ENCODE peak calls at places on chromosome 16, in six cellular contexts. U is psoas muscle, D is esophagus muscularis mucosa, Y is stomach, E is ovary, P is hepatocyte. W is an unnamed sample.

GRCh38 chr16:12091569-12092346 is 115.2 kb downstream of the SNX29 start:
- DNase-seq in U (no peak), D (no peak), Y (no peak), E (no peak), P (no peak), W (no peak)

GRCh38 chr16:54431997-54432367 is 145.4 kb upstream of the IRX3 start:
- DNase-seq in U (no peak), D (no peak), Y (no peak), E (no peak), P (no peak), W (no peak)

GRCh38 chr16:22284637-22285515 is 12.3 kb upstream of the POLR3E start:
- DNase-seq in U (no peak), D (no peak), Y (no peak), E (no peak), P (no peak), W (no peak)

GRCh38 chr16:27305839-27306442 is 7.8 kb upstream of the IL4R start:
- DNase-seq in U (no peak), D (no peak), Y (no peak), E (no peak), P (no peak), W (no peak)

GRCh38 chr16:12084436-12084835 is 107.9 kb downstream of the SNX29 start:
- DNase-seq in U (no peak), D (no peak), Y (no peak), E (no peak), P (no peak), W (no peak)

GRCh38 chr16:19717319-19717718 is 708 bp downstream of the KNOP1 start:
- DNase-seq in U (no peak), D (no peak), Y (no peak), E (no peak), P (no peak), W (no peak)

GRCh38 chr16:55557186-55557585 is 9.3 kb upstream of the CAPNS2 start:
- DNase-seq in U (no peak), D (no peak), Y (no peak), E (no peak), P (no peak), W (no peak)

GRCh38 chr16:4832698-4833343 is 14.3 kb downstream of the GLYR1 start:
- DNase-seq in U (no peak), D (no peak), Y (no peak), E (no peak), P (no peak), W (no peak)

GRCh38 chr16:4194661-4195060 is 47.2 kb downstream of the SRL start:
- DNase-seq in U (no peak), D (no peak), Y (no peak), E (no peak), P (no peak), W (peak; percentile 13)

GRCh38 chr16:12290868-12291267 is 314.3 kb downstream of the SNX29 start:
- DNase-seq in U (no peak), D (no peak), Y (no peak), E (no peak), P (no peak), W (no peak)

GRCh38 chr16:66619534-66620418 is 15.3 kb downstream of the CMTM3 start:
- DNase-seq in U (no peak), D (no peak), Y (no peak), E (no peak), P (no peak), W (no peak)

GRCh38 chr16:70789231-70789926 is 11.6 kb downstream of the VAC14 start:
- DNase-seq in U (peak; percentile 52), D (peak; percentile 93), Y (peak; percentile 47), E (peak; percentile 83), P (peak; percentile 32), W (no peak)

GRCh38 chr16:56999409-57000270 is 10.3 kb downstream of the NLRC5 start:
- DNase-seq in U (no peak), D (no peak), Y (peak; percentile 43), E (no peak), P (no peak), W (no peak)

GRCh38 chr16:71600822-71601221 is 23.9 kb upstream of the TAT start:
- DNase-seq in U (no peak), D (no peak), Y (no peak), E (no peak), P (no peak), W (no peak)

DNA sequence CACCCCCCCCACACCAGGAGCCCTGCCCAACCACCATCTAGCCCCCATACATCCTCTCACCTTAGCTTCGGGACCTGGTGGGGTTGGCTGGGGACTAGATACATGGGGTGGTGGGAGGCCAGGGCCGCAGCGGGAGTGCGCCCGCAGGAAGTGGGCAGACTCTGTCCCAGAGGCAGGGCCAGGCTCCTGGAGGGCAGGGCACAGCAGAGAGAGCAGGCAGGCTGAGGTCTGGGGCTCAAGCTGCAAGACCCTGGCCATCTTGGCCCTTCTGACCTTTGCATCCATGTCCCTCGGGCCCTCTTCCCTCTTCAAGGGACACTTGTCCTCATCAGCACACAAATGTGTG is 2.7 kb downstream of the ENKD1 start:
- DNase-seq in U (no peak), D (no peak), Y (no peak), E (no peak), P (no peak), W (peak; percentile 17)
- TF ChIP-seq CTCF in U (no peak), D (no peak), Y (no peak), E (no peak), P (no peak), W (no peak)

DNA sequence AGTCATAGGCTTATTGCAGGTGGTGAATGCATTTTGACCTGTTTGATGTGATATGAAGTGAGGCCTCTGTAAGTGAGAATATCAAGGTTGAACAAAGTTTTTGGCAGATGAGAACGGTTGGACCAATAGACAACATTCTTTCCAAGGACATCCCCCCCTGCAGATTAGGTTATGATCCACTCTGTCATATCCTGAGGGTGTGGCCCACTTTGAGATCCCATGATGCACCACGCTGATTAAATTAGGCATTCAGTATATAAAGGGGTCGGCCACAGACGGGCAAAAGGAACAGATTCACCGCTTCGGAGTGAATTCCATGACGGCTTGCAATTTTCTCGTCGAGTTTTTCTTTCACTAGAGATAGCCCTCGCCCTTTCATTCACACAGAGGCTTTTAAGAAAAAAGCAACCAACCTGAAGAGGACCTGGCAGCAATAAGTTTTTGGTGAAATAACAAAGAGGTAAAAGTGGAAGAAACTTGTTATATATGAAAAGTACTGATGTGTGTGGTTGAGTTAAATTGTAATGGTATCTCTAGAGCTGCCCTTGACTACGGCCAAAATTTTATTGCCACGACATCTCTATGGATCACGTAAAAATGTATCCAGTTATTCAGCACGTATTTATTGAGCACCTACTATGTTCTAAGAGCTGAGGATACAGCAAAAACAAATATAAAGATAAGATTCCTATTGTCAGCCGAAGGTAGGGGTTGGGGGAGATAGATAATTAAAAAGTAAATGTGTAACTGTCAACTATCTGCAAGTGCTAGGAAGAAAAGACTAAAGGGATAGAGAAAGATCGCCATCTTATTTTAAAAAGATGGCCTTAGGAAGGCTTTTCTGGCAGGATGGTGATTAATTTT is 1.7 kb upstream of the RBBP6 start:
- DNase-seq in U (no peak), D (no peak), Y (no peak), E (no peak), P (no peak), W (no peak)
- H3K4me3 ChIP-seq in U (no peak overlapping the region), D (no peak overlapping the region), Y (no peak overlapping the region), E (no peak overlapping the region), P (no peak overlapping the region), W (no peak overlapping the region)

GRCh38 chr16:68592466-68593337 is 52.4 kb upstream of the CDH3 start:
- DNase-seq in U (no peak), D (no peak), Y (no peak), E (no peak), P (no peak), W (no peak)
- TF ChIP-seq CTCF in U (no peak), D (no peak), Y (no peak), E (no peak), P (peak; percentile 23), W (no peak)

GRCh38 chr16:77231047-77231446 is 31.8 kb downstream of the SYCE1L start:
- DNase-seq in U (no peak), D (no peak), Y (no peak), E (no peak), P (no peak), W (no peak)

GRCh38 chr16:77238593-77238992 is 39.4 kb downstream of the SYCE1L start:
- DNase-seq in U (no peak), D (no peak), Y (no peak), E (no peak), P (no peak), W (no peak)

GRCh38 chr16:77233799-77234502 is 34.7 kb downstream of the SYCE1L start:
- DNase-seq in U (no peak), D (no peak), Y (no peak), E (no peak), P (no peak), W (no peak)

GRCh38 chr16:77234611-77235010 is 35.4 kb downstream of the SYCE1L start:
- DNase-seq in U (no peak), D (no peak), Y (no peak), E (no peak), P (no peak), W (no peak)

GRCh38 chr16:77236063-77236511 is 36.9 kb downstream of the SYCE1L start:
- DNase-seq in U (peak; percentile 83), D (no peak), Y (peak; percentile 90), E (peak; percentile 69), P (peak; percentile 93), W (peak; percentile 86)
- H3K4me3 ChIP-seq in U (no peak overlapping the region), D (no peak overlapping the region), Y (no peak overlapping the region), E (no peak overlapping the region), P (no peak overlapping the region), W (no peak overlapping the region)

GRCh38 chr16:10078541-10078949 is 103.7 kb downstream of the GRIN2A start:
- DNase-seq in U (no peak), D (no peak), Y (no peak), E (no peak), P (no peak), W (no peak)
- TF ChIP-seq CTCF in U (no peak), D (no peak), Y (no peak), E (no peak), P (no peak), W (no peak)

DNA sequence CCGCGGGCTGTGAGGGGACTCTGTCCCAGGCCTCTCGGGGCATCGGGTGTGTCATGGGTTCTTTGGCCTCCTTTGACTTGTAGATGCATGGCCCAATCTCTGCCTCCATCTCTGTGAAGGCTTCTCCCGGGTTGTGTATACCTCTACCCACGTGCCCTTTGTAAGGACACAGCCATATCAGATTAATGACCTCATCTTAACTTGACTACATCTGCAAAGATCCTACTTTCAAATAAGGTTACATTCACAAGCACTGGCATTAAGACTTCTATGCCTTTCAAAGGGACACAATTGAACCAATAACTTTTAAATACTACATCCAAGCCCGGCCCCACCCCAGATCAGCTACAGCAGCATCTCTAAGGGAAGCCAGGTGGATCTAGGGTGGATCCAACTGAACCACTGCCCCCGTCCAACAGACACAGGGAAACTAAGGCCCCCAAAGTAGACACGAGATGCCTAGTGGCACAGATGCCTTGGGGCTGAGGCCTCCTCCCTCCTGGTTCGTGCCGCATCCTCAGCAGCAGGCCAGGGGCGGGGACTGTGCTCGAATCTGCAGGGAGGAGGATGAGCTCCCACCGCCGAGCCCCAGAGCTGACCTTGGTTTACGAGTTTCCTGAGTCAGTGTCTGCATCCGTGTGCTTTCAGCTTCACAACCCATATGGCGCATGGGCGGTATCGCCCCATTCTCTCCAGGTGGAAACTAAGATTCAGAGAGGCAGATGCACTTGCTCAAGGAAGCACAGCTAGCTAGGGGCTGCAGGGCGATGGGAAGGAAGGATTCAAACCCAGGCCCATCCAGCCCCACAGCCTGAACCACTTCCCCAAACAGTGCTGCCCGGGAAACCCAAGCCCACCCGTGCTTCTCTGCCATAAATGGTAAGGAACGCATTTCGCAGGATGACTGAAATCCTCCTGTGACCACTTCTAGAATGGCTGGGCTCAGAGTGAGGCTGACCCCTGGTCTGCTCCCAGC is 353.3 kb downstream of the C16orf95 start:
- DNase-seq in U (no peak), D (no peak), Y (no peak), E (no peak), P (no peak), W (no peak)
- H3K4me3 ChIP-seq in U (no peak overlapping the region), D (no peak overlapping the region), Y (no peak overlapping the region), E (no peak overlapping the region), P (no peak overlapping the region), W (no peak overlapping the region)

GRCh38 chr16:73217654-73218053 is 169.7 kb upstream of the ZFHX3 start:
- DNase-seq in U (no peak), D (no peak), Y (no peak), E (no peak), P (no peak), W (no peak)
- TF ChIP-seq CTCF in U (no peak), D (no peak), Y (no peak), E (no peak), P (peak; percentile 24), W (no peak)

W was measured in heart left ventricle.